ENCODE peak calls at places on chromosome X, in four cellular contexts. B is IMR-90, O is HepG2, A is heart right ventricle. F is an unnamed sample.

GRCh38 chrX:107714196-107714811 is 61.3 kb downstream of the TSC22D3 start:
- DNase-seq in B (no peak), A (no peak), O (no peak), F (no peak)

GRCh38 chrX:54066841-54067240 is 22.6 kb upstream of the PHF8 start:
- DNase-seq in B (peak; percentile 65), A (no peak), O (no peak), F (no peak)

GRCh38 chrX:154840856-154841255 is 6.4 kb upstream of the SMIM9 start:
- DNase-seq in B (peak; percentile 70), O (peak; percentile 16), A (no peak), F (no peak)

GRCh38 chrX:56726609-56727008 is 2.4 kb upstream of the NBDY start:
- DNase-seq in O (peak; percentile 41), B (peak; percentile 61), A (no peak), F (no peak)

GRCh38 chrX:42246814-42247213 is 323.5 kb upstream of the CASK start:
- DNase-seq in O (peak; percentile 11), A (no peak), B (no peak), F (no peak)

GRCh38 chrX:110051559-110051958 is 48.6 kb downstream of the TMEM164 start:
- DNase-seq in A (no peak), B (peak; percentile 11), O (no peak), F (no peak)

GRCh38 chrX:1386338-1387127 is 5.4 kb downstream of the SLC25A6 start:
- DNase-seq in B (no peak), O (no peak), A (no peak), F (peak; percentile 64)

GRCh38 chrX:149462849-149463248 is 42.3 kb downstream of the IDS start:
- DNase-seq in B (no peak), A (no peak), O (no peak), F (no peak)

GRCh38 chrX:72142931-72143709 is 11.4 kb upstream of the RTL5 start:
- DNase-seq in A (no peak), O (no peak), B (no peak), F (no peak)

GRCh38 chrX:29044802-29045201 is 457.6 kb downstream of the IL1RAPL1 start:
- DNase-seq in A (no peak), B (peak; percentile 26), O (no peak), F (no peak)

GRCh38 chrX:24242649-24243556 is 71.0 kb downstream of the SUPT20HL2 start:
- DNase-seq in A (peak; percentile 18), B (peak; percentile 63), O (peak; percentile 9), F (peak; percentile 90)

DNA sequence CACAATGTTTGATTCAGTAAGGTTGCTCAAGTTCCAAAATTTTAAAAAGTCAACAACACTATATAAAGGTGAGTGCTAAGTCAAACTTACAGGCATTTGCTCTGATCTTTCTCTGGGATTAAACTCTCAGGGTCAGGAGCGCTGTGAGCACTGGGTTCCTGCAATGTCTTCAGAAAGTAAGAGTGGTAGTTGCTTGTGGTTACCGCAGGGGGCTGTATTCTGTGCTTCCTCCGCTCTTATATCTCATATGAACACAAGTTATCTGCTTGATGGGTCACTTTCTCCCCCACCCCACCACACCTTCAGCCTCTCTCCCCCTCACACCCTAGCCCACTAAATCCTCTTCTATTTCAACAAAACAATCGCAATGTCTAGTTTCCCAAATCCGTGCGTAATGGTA is 116.4 kb upstream of the IGSF1 start:
- DNase-seq in A (no peak), B (no peak), O (no peak), F (no peak)
- H3K4me1 ChIP-seq in A (no peaks in the 10 kb centered on the region), B (no peaks in the 10 kb centered on the region), O (peaks cover 12% of the 10 kb centered on the region), F (no peaks in the 10 kb centered on the region)

GRCh38 chrX:20066968-20067708 is 49.6 kb downstream of the MAP7D2 start:
- DNase-seq in O (peak; percentile 35), B (peak; percentile 70), A (no peak), F (no peak)
- TF ChIP-seq CTCF in O (peak; percentile 74), B (peak; percentile 64), A (peak; percentile 28), F (no peak)

GRCh38 chrX:39856472-39857121 is 241.2 kb downstream of the BCOR start:
- DNase-seq in O (no peak), B (no peak), A (no peak), F (no peak)
- H3K4me1 ChIP-seq in O (no peaks in the 10 kb centered on the region), B (peaks cover 7% of the 10 kb centered on the region), A (peaks cover 24% of the 10 kb centered on the region), F (no peaks in the 10 kb centered on the region)

GRCh38 chrX:36957425-36958328 is 50.5 kb upstream of the FAM47C start:
- DNase-seq in B (no peak), A (no peak), O (no peak), F (no peak)
- TF ChIP-seq CTCF in B (no peak), A (no peak), O (no peak), F (no peak)

DNA sequence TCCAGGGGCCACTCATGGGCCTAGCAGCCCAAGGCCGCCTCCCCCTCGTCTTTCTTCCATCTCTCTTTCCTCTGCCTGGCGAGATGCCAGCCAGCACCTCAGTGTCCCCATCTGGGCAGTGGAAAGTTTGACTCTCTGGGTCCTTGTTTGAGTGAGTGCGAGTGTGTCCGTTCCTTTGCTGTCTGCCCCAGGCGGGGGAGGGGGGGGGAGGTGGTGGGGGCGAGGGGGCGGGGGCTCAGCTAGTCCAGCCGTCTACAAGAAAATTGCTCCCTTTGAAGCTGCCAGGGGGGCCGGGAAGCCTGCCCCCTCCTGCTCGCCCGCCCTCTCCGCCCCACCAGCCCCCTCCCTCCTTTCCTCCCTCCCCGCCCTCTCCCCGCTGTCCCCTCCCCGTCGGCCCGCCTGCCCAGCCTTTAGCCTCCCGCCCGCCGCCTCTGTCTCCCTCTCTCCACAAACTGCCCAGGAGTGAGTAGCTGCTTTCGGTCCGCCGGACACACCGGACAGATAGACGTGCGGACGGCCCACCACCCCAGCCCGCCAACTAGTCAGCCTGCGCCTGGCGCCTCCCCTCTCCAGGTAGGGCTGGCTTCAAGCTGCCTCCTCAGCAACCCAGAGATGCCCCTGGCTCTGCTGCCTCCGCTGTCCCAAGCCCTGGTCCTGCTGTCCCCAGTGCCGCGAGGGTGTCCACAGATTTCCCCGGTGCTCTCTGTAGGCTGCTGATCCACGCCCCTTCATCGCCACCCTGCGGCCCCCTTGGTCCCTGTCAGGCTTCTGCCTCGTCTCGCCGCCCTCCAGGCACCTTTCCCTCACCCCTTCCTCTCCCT is at the start of gene BGN:
- DNase-seq in A (peak; percentile 59), B (peak; percentile 44), O (peak; percentile 26), F (no peak)
- H3K4me1 ChIP-seq in A (peaks cover 17% of the 10 kb centered on the region), B (peaks cover 20% of the 10 kb centered on the region), O (peaks cover 55% of the 10 kb centered on the region), F (no peaks in the 10 kb centered on the region)

DNA sequence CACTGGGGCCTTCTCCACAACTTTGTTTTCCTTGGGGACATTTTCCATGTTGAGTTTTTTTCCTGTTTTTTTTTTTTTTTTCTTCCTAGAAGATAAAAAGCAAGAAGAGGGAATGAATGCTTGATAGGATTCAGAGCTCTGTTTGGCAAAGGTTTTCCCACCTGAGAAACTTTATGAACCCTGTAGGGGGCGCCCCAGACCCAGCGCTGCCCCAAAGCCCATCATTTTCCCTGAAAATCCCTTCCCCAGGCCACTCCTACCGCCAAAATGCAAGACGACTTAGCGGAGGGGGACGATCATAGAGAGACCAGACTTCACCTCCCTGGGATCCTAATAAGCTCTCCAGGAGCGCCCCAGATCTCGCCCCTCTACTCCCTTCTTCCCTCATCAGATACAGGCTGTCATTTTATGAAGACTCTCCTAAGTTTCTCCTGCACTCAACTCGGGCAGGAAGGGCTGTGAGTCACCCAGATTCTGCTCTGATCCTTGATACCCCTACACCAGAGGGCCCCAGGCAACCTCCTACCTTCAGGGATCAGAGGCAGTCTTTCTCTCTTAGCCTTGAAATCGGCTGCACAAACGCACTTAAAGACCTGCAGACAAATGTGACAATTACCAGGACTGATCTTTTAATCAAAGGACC is 1.4 kb downstream of the BEX5 start:
- DNase-seq in O (no peak), B (no peak), A (no peak), F (no peak)
- TF ChIP-seq CTCF in O (peak; percentile 17), B (no peak), A (peak; percentile 27), F (no peak)

GRCh38 chrX:103687073-103687695 is 685 bp upstream of the MORF4L2 start:
- DNase-seq in O (no peak), B (peak; percentile 76), A (peak; percentile 89), F (peak; percentile 95)

GRCh38 chrX:103678199-103678993 is 8.1 kb downstream of the MORF4L2 start:
- DNase-seq in B (peak; percentile 78), O (no peak), A (no peak), F (no peak)

GRCh38 chrX:103686199-103687072 is at the start of gene MORF4L2:
- DNase-seq in B (peak; percentile 99), A (peak; percentile 78), O (peak; percentile 96), F (peak; percentile 98)

GRCh38 chrX:103685396-103685795 is 1.1 kb downstream of the MORF4L2 start:
- DNase-seq in B (no peak), A (no peak), O (no peak), F (no peak)

DNA sequence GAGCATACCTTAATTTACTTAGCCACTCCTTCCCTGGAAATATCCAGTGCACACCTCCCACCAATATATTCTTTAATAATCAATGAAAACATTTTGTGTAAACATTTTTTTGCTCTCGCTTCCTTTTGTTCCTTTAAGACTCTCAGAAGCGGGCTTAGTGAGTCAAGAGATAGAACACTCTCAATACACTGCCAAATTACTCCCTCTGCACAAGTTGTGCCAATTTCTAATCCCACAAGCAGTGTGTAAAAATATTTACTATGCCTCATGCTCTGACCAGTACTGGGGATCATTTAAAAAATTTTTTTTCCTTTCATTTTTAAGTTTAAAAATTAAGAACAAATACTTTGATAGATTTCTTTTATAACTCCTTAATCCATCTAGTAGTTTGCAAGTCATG is 5.1 kb downstream of the MORF4L2 start:
- DNase-seq in B (no peak), O (no peak), A (no peak), F (no peak)
- H3K4me1 ChIP-seq in B (no peaks in the 10 kb centered on the region), O (peaks cover 16% of the 10 kb centered on the region), A (peaks cover 42% of the 10 kb centered on the region), F (peaks cover 5% of the 10 kb centered on the region)

GRCh38 chrX:44244008-44244407 is 99.5 kb downstream of the EFHC2 start:
- DNase-seq in A (no peak), B (peak; percentile 29), O (no peak), F (no peak)
- TF ChIP-seq CTCF in A (peak; percentile 35), B (peak; percentile 51), O (peak; percentile 29), F (no peak)

DNA sequence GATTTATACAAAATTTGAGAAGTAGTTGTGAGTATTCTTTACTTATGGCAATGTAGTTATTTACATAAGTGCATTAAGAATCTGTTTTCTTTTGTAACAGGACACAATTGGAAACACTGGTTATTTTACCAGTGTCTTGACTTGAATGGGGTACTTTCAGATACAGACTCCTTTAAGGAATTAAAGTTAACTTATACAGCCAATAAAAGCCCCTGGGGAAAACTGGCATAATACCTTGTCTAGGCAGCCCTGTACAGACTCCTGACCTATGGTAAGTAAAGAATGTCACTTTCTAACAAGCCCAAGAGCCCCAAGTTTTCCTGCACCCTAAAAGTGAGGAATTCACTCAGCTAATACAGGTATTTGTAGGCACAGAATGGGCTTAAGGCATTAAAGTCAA is 241.8 kb downstream of the CPXCR1 start:
- DNase-seq in B (no peak), O (no peak), A (no peak), F (no peak)
- H3K4me1 ChIP-seq in B (no peaks in the 10 kb centered on the region), O (no peaks in the 10 kb centered on the region), A (no peaks in the 10 kb centered on the region), F (no peaks in the 10 kb centered on the region)

F was measured in sigmoid colon.